ENCODE peak calls at places on chromosomes 16 and 17, in four cellular contexts. J, F, M and D are unnamed samples.

GRCh38 chr16:54940279-54940604 is 9.6 kb downstream of the IRX5 start:
- DNase-seq in J (no peak), F (no peak), M (no peak), D (no peak)

GRCh38 chr17:61209524-61209923 is 190.1 kb upstream of the TBX2 start:
- DNase-seq in J (no peak), F (no peak), M (no peak), D (no peak)

GRCh38 chr17:73646409-73647305 is 2.4 kb upstream of the SDK2 start:
- DNase-seq in J (peak), F (no peak), M (no peak), D (no peak)

GRCh38 chr16:49660647-49661046 is 195.3 kb downstream of the ZNF423 start:
- DNase-seq in J (no peak), F (no peak), M (no peak), D (no peak)

GRCh38 chr16:69084301-69084700 is 21.2 kb upstream of the HAS3 start:
- DNase-seq in J (no peak), F (peak), M (peak), D (peak)

GRCh38 chr17:17089206-17089550 is 46.9 kb downstream of the MPRIP start:
- DNase-seq in J (no peak), F (no peak), M (no peak), D (no peak)

GRCh38 chr16:106623-107324 is 28.7 kb downstream of the MPG start:
- DNase-seq in J (peak), F (peak), M (peak), D (peak)

GRCh38 chr17:36689089-36689667 is 87.8 kb downstream of the MRM1 start:
- DNase-seq in J (no peak), F (no peak), M (no peak), D (no peak)

GRCh38 chr17:6671431-6671830 is 19.9 kb downstream of the C17orf100 start:
- DNase-seq in J (no peak), F (no peak), M (no peak), D (no peak)

GRCh38 chr16:78437352-78437968 is 338.0 kb downstream of the WWOX start:
- DNase-seq in J (peak), F (peak), M (no peak), D (no peak)

GRCh38 chr16:24499193-24499814 is 40.1 kb upstream of the RBBP6 start:
- DNase-seq in J (peak), F (peak), M (peak), D (peak)

GRCh38 chr17:69518951-69519350 is 104.5 kb downstream of the MAP2K6 start:
- DNase-seq in J (no peak), F (no peak), M (no peak), D (no peak)

GRCh38 chr16:4160663-4161436 is 44.6 kb upstream of the ADCY9 start:
- DNase-seq in J (no peak), F (peak), M (peak), D (no peak)

GRCh38 chr17:29590979-29591736 is 1.7 kb upstream of the GIT1 start:
- DNase-seq in J (peak), F (peak), M (peak), D (no peak)

GRCh38 chr16:47943235-47943634 is 212.6 kb downstream of the ABCC12 start:
- DNase-seq in J (no peak), F (no peak), M (no peak), D (no peak)

GRCh38 chr17:10243905-10244844 is 45.8 kb upstream of the GAS7 start:
- DNase-seq in J (no peak), F (peak), M (peak), D (no peak)

GRCh38 chr17:82825540-82826124 is 14.2 kb downstream of the ZNF750 start:
- DNase-seq in J (no peak), F (no peak), M (no peak), D (no peak)

GRCh38 chr17:21039839-21040575 is 2.8 kb downstream of the USP22 start:
- DNase-seq in J (no peak), F (peak), M (peak), D (no peak)

GRCh38 chr16:10933865-10934264 is 8.4 kb downstream of the DEXI start:
- DNase-seq in J (no peak), F (no peak), M (no peak), D (no peak)

GRCh38 chr17:78706271-78706915 is 75.7 kb downstream of the CYTH1 start:
- DNase-seq in J (no peak), F (no peak), M (no peak), D (peak)

GRCh38 chr17:77497578-77497934 is 356.8 kb downstream of the SEC14L1 start:
- DNase-seq in J (no peak), F (no peak), M (no peak), D (no peak)

GRCh38 chr16:56645838-56646237 is 5.8 kb upstream of the MT1B start:
- DNase-seq in J (no peak), F (no peak), M (no peak), D (no peak)

GRCh38 chr17:16283705-16284104 is 66.7 kb downstream of the PIGL start:
- DNase-seq in J (no peak), F (peak), M (peak), D (peak)

GRCh38 chr16:12255919-12256665 is 279.6 kb downstream of the SNX29 start:
- DNase-seq in J (no peak), F (no peak), M (no peak), D (no peak)

GRCh38 chr16:48193846-48194245 is 38.1 kb upstream of the ABCC12 start:
- DNase-seq in J (no peak), F (no peak), M (no peak), D (no peak)

GRCh38 chr17:51255673-51256072 is 4.2 kb downstream of the MBTD1 start:
- DNase-seq in J (no peak), F (no peak), M (no peak), D (no peak)

DNA sequence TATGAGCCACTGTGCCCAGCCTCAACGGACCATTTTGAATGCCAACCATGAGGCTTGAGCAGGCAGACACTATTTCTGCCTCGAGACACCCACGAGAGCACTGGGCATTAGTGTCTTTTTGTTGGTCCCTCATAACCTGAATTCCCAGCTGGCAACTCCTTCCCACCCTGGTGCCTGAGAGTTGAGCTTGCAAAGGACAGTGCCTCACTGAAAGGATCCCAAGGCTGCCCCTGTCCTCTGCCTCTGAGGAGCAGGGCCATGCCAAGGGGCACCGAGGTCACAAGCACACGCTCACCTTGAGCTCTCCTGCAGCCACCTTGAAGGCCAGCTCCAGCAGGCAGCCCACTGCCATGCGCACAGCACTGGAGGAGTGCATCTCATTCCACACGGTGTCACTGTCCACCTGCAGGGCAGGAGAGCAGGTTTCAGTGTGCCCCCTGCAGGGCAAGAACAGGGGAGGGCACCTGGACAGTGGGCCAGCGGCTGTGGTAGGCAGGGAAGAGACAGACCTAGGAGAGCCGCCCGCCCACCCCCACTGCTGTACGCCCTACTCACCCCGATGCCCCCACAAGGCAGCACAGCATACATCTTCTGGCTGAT is 12.8 kb downstream of the G6PC3 start:
- DNase-seq in J (no peak), F (no peak), M (no peak), D (no peak)
- TF ChIP-seq CTCF in J (no peak), F (peak), M (no peak), D (peak)

DNA sequence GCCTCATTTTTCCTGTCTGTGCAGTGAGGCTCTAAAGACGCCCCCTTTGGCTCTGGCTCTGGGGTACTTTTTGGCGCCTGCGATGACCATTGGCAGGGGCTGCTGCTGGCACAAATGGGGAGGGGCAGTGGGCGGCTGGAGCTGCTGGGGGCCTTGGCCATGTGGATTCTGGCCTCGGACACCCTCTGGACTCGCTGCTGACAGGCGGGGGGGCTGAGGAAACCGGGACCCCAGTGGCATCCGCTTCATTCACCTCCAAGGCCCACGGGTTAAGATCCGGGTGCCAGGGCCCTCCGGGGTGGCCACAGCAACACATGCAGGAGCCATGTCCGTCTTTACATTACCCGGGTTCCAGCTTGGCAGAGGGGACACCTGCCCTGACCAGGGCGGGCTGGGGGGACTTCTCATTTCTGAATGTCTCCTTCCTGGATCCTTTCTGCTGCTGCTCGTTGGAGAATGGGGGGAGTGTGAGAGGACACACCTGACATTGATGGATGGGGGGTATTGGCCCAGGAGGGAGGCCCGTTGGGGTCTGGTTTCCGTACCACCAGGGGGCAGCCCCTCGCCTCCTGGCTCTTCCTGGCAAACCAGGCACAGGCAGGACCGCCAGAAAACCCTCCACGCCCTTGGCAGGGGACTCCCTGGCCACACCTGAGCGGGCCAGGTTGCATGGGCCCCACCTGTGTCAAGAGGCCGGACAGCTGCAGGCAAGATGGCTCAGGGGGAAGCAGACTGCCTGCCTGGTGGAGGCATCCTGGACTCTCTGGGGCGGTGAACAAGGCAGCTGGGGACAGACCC is 21.8 kb downstream of the GSE1 start:
- DNase-seq in J (no peak), F (no peak), M (no peak), D (no peak)
- TF ChIP-seq CTCF in J (peak), F (no peak), M (no peak), D (peak)

GRCh38 chr16:58345574-58346354 is 46.5 kb upstream of the GINS3 start:
- DNase-seq in J (no peak), F (no peak), M (peak), D (no peak)
- TF ChIP-seq CTCF in J (peak), F (peak), M (peak), D (no peak)

DNA sequence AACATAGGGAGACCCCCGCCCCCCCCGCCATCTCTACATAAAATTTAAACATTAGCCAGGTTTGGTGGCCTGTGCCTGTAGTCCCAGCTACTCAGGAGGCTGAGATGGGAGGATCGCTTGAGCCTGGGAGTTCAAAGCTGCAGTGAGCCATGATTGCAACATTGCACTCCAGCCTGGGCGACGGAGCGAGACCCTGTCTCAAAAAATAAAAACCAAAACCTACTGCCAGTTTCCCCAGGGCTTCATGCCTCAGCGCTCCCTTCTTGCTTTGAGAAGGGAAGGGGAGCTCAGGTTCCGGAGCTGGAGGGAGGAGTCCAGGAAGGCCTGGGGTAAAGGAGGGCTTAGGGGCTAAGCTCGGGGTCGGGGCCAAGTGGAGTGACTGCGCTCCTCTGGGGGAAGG is 20.5 kb downstream of the PLCD3 start:
- DNase-seq in J (no peak), F (no peak), M (no peak), D (no peak)
- TF ChIP-seq CTCF in J (no peak), F (no peak), M (no peak), D (no peak)

DNA sequence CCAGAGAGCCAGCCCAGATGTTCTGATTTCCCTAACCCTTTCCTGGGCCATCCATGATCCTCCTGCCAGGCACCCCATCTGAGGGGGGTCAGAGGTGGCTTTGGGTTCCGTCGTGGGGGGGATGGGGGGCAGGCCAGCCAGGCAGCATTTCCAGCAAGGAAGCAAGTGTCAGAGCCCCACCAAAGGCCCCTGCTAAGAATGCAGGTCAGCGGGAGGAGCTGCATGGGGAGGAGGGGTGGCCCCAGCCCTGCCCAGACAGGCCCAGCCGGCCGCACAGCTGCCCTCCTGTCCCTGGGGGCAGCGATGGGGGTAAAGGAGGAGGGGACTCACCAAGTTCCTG is 2.3 kb upstream of the SCRN2 start:
- DNase-seq in J (no peak), F (no peak), M (no peak), D (no peak)
- TF ChIP-seq CTCF in J (no peak), F (no peak), M (no peak), D (no peak)

DNA sequence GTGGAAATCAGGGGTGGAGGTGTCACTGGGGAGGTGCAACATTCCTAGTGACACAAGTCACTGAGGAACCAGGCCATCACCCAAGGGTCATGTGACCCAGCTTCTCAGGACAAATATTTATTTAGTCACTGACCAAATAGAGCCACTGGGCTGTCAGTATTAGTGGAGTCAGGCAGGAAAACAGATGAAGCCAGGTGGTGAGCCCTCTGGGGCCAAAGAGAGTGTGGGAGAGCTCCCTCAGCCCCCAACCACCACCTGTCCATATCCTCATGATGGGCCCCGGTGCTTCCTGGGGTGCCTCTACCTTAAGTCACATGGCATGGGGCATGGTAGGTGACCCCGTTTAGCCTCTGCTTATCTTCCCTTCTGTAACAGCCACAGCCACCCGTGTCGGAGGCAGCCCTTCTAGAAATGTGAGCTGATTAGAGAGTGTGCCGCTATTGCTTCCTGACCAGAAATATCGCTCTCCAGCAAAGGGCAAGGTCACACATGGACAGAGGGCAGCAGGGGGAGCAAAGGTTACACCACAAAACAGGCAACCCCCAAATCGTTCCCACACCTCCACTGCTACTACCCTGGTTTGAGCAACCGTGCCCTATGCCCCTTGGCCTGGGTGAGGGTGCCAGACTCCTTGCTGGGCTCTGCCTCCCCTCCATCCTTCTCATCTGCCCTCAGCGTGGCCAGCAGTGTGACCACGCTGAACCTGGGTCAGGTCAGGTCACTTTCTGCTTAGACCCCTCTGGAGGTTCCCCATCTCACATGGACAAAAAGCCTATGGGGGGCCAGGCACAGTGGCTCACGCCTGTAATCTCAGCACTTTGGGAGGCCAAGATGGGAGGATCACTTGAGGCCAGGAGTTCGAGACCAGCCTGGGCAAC is 8.6 kb upstream of the AKTIP start:
- DNase-seq in J (no peak), F (no peak), M (no peak), D (no peak)
- TF ChIP-seq CTCF in J (no peak), F (no peak), M (no peak), D (no peak)

GRCh38 chr17:75079023-75079373 is 8.8 kb upstream of the SLC16A5 start:
- DNase-seq in J (no peak), F (no peak), M (no peak), D (no peak)

GRCh38 chr17:75075597-75076253 is 12.0 kb upstream of the SLC16A5 start:
- DNase-seq in J (no peak), F (no peak), M (no peak), D (no peak)

GRCh38 chr17:75077072-75077489 is 10.7 kb upstream of the SLC16A5 start:
- DNase-seq in J (no peak), F (no peak), M (no peak), D (no peak)

GRCh38 chr17:75078097-75079022 is 9.4 kb upstream of the SLC16A5 start:
- DNase-seq in J (no peak), F (peak), M (peak), D (peak)

DNA sequence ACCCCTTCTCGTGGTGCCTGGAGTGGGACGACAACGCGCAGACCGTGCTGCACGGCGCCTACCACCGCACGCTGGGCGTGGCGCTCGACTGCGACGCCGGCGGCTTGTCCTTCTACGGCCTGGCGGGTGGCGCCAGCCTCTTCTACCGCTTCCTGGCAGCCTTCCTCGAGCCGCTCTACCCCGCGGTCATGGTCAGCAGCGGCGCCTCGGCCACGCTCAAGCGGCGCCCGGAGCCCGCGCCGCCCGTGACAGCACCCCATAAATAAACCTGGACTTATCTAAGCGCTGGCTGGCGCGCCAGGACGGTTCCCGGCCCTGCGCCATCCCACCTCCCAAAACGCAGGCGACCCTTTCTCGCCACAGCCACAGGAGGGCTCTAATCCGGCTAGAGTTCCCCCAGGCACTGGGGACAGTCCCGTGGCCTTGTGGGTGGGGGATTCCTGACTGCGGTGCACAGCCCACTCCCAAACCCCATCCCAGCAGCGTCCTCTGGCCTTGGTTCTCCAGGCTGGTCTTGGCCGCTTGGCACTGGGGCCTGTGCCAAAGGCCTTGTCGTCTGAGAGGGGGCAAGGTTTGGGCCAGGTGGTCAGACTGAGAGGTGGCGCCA is 10.2 kb upstream of the SLC16A5 start:
- DNase-seq in J (no peak), F (peak), M (no peak), D (no peak)
- TF ChIP-seq CTCF in J (no peak), F (no peak), M (no peak), D (no peak)

DNA sequence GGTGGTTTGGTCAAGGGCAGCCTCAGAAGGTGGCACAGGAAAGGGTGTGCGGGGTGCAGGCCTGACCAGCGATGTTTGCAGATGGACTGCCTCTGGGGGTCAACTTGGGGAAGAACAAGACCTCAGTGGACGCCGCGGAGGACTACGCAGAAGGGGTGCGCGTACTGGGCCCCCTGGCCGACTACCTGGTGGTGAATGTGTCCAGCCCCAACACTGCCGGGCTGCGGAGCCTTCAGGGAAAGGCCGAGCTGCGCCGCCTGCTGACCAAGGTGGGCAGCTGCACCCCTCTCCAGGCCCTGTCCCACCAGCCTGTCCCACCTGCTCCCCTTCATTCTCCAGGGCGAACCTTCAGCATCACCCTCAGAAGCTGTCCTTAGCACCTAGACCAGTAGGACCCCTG is 12.5 kb downstream of the DHODH start:
- DNase-seq in J (peak), F (no peak), M (no peak), D (no peak)
- TF ChIP-seq CTCF in J (peak), F (peak), M (peak), D (peak)

DNA sequence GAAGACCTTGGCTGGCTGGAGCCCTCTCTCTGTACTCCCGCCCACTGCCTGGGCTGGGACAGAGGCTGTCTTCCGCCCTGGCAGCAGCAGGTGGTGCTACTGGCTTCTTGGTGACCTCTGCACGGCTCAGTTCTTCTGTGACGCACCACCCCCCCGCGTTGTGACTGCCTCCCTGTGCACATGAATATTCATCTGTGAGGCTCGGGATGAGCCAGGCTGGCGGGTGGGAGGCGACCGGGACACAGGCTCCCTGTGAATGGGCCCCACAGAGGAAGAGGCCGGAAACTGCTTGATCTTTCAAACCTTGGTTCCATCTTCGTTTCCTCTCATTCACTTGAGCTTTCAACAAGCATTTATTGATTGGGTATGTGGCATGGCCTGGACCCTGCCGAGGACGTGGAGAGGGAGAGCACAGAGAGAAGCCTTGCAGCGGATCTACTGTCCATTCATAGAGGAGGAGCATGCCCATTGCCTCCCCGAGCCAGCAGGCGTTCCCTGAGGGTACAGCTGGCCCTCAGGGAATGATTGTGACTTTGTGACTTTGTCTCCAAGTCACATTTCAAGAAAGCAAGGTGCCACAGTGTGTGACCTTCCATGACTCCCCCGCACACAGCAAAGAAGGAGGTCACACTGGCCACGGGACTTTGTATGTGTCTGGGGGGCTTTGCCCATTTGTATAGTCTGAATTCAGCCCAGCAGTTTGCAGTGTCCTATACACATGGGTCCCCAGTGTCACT is 45.0 kb downstream of the B9D1 start:
- DNase-seq in J (peak), F (peak), M (peak), D (peak)
- TF ChIP-seq CTCF in J (no peak), F (peak), M (no peak), D (peak)